ENCODE peak calls at places on chromosome 20, in eight cellular contexts. W, V, A, H, Q, L, Y and Z are unnamed samples.

GRCh38 chr20:7708112-7708511 is 232.1 kb downstream of the HAO1 start:
- DNase-seq in W (no peak), Q (no peak), H (no peak), L (no peak), A (no peak), Y (no peak), V (no peak), Z (no peak)

GRCh38 chr20:42749548-42749947 is 440.2 kb downstream of the PTPRT start:
- DNase-seq in V (no peak), Q (no peak), A (no peak), H (no peak), Y (no peak), L (no peak), W (no peak), Z (no peak)

GRCh38 chr20:3661836-3662665 is 1.1 kb downstream of the GFRA4 start:
- DNase-seq in H (no peak), V (no peak), L (no peak), A (no peak), Q (no peak), W (no peak), Y (no peak), Z (no peak)

GRCh38 chr20:50251992-50252491 is 61.4 kb downstream of the CEBPB start:
- DNase-seq in Q (no peak), L (no peak), W (no peak), V (no peak), Y (no peak), H (no peak), A (peak), Z (no peak)

GRCh38 chr20:64165866-64166600 is 1.8 kb downstream of the MYT1 start:
- DNase-seq in Q (no peak), H (no peak), Y (no peak), A (no peak), V (no peak), L (no peak), W (no peak), Z (no peak)

GRCh38 chr20:49448917-49449316 is 33.6 kb downstream of the KCNB1 start:
- DNase-seq in H (no peak), V (no peak), Y (peak), L (no peak), A (no peak), W (peak), Q (no peak), Z (peak)

GRCh38 chr20:59385461-59385860 is 85.0 kb downstream of the EDN3 start:
- DNase-seq in W (peak), A (no peak), V (no peak), Q (no peak), Y (no peak), H (no peak), L (no peak), Z (no peak)

GRCh38 chr20:23482138-23482537 is 8.8 kb upstream of the CST8 start:
- DNase-seq in L (no peak), Y (no peak), Q (no peak), A (no peak), V (no peak), H (no peak), W (no peak), Z (no peak)

GRCh38 chr20:14790771-14791517 is 453.5 kb upstream of the FLRT3 start:
- DNase-seq in W (no peak), H (no peak), Y (no peak), V (no peak), Q (no peak), A (no peak), L (no peak), Z (no peak)

GRCh38 chr20:40692240-40693011 is 3.4 kb upstream of the MAFB start:
- DNase-seq in Q (no peak), V (no peak), Y (no peak), A (no peak), L (no peak), W (peak), H (no peak), Z (no peak)

GRCh38 chr20:7038029-7038428 is 270.5 kb downstream of the BMP2 start:
- DNase-seq in L (no peak), W (no peak), Q (no peak), A (no peak), Y (no peak), V (no peak), H (no peak), Z (peak)

GRCh38 chr20:48652961-48653705 is 174.7 kb downstream of the PREX1 start:
- DNase-seq in Q (no peak), V (no peak), Y (no peak), H (no peak), L (no peak), A (no peak), W (no peak), Z (no peak)

GRCh38 chr20:34500823-34501222 is 15.4 kb upstream of the DYNLRB1 start:
- DNase-seq in Q (no peak), V (no peak), W (no peak), H (no peak), A (no peak), L (no peak), Y (no peak), Z (no peak)

GRCh38 chr20:58604410-58604881 is 46.6 kb upstream of the STX16 start:
- DNase-seq in V (no peak), Q (no peak), A (no peak), W (no peak), Y (no peak), L (no peak), H (peak), Z (no peak)

GRCh38 chr20:8385247-8385646 is 253.2 kb downstream of the PLCB1 start:
- DNase-seq in H (no peak), Y (peak), A (peak), L (no peak), W (peak), Q (peak), V (no peak), Z (no peak)

GRCh38 chr20:37071481-37071911 is 24.3 kb downstream of the RBL1 start:
- DNase-seq in Q (peak), H (no peak), Y (no peak), W (no peak), A (peak), V (no peak), L (no peak), Z (peak)

GRCh38 chr20:40738976-40739375 is 49.9 kb upstream of the MAFB start:
- DNase-seq in A (no peak), W (no peak), L (no peak), H (no peak), Q (no peak), Y (no peak), V (no peak), Z (no peak)

DNA sequence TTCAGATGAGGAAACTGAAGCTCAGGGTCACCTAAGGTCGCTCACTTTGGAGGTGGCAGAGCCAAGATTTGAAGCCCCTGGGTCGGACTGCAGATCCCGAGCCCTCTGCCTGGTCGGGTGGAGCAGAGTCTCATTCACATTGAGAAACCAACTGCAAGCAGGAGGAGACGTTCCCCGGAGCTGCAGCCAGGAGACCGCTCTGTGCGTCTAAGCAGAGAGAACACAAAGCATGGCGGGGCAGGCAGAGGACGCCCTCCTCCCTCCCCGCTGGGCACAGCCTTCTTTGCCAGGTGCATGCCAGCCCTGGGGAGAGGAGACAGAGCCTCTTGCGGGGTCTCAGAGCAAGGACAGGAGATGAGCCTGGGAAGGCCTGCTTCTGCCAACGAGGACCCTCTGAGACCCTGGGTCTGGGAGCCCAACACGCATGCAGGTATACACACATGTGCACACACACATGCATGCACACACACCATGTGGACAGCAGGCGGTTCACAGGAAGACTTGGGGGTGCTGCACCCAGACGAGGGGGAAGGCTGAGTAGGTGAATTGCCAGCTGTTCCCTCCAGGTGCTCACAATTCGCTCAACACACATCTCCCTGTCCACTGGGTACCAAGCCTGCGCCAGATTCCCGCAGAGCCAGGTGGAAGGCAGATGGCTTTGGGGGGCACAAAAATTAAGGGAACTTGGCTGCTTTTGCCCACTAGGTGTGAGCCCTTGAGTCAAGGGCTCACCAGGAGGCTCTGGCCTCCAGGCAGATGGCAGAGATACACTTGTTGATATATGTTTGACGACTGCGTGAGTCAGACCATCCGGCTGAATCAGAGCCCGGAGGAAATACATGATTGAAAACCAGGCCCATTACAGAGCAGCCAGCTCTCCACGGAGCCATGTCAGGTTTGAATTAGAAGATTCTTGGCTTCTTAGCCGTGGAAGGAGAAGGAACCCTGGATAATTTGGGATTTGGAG is 5.5 kb upstream of the NTSR1 start:
- DNase-seq in W (no peak), V (peak), Y (no peak), H (no peak), Q (peak), L (no peak), A (peak), Z (peak)
- TF ChIP-seq CTCF in W (no peak), V (peak), Y (no peak), H (no peak), Q (peak), L (no peak), A (peak), Z (peak)

DNA sequence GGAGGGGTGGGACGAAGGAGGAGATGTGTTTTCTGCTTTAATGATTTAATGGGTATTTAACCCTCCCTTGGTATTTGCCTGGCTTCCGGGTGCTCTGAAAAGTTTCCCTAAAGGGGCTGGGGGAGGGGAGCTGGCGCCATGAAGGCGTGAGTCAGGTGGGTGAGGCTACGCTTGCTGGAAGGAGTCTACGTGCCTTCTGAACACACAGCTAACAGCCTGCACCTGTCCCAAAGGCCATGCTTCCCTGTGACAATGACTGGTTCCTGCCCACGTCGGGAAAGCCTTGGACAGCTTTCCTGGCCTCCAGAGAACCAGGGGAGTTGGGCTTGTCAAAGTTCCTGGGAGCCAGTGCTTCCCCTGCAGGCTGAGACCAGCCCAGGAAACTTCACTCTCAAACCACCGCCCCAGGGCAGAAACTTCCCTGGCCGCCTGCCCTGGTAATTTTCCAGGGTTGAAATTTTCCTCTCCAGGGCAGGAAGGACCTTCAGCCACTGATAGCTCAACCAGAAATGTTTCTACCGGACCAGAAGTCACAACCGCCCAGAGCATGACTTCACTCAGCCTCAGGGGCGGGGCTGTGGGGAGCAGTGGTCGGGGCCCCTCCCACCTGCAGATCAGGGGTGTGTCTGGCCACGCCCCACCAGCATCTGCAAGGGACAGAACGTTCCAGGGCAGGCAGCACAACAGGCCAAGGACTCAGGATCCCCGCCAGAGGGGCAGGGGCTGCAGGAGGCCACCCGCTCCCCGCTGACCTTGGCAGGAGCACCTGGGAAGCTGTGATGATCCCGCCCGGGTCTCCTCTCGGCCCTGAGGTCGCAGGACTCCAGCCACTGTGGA is 18.6 kb upstream of the SLCO4A1 start:
- DNase-seq in V (peak), H (peak), L (peak), W (peak), Y (peak), A (peak), Q (peak), Z (peak)
- H3K27ac ChIP-seq in V (peak), H (peak), L (peak), W (no peak), Y (peak), A (no peak), Q (peak), Z (peak)

GRCh38 chr20:46709055-46709458 is 392 bp upstream of the SLC2A10 start:
- DNase-seq in V (no peak), H (no peak), Y (no peak), A (no peak), W (no peak), Q (no peak), L (no peak), Z (no peak)

GRCh38 chr20:46708172-46708860 is 1.1 kb upstream of the SLC2A10 start:
- DNase-seq in A (no peak), V (no peak), Y (no peak), L (no peak), H (no peak), Q (no peak), W (peak), Z (no peak)

GRCh38 chr20:46709459-46710148 is at the start of gene SLC2A10:
- DNase-seq in H (no peak), W (peak), Y (no peak), Q (peak), A (peak), V (no peak), L (peak), Z (no peak)

GRCh38 chr20:46712056-46712636 is 2.7 kb downstream of the SLC2A10 start:
- DNase-seq in H (no peak), Q (no peak), V (no peak), W (no peak), L (no peak), Y (no peak), A (no peak), Z (no peak)

GRCh38 chr20:46710149-46710913 is 882 bp downstream of the SLC2A10 start:
- DNase-seq in H (no peak), L (no peak), Q (no peak), Y (no peak), A (no peak), W (no peak), V (no peak), Z (no peak)
- TF ChIP-seq CTCF in H (no peak), L (no peak), Q (no peak), Y (no peak), A (no peak), W (no peak), V (no peak), Z (no peak)

DNA sequence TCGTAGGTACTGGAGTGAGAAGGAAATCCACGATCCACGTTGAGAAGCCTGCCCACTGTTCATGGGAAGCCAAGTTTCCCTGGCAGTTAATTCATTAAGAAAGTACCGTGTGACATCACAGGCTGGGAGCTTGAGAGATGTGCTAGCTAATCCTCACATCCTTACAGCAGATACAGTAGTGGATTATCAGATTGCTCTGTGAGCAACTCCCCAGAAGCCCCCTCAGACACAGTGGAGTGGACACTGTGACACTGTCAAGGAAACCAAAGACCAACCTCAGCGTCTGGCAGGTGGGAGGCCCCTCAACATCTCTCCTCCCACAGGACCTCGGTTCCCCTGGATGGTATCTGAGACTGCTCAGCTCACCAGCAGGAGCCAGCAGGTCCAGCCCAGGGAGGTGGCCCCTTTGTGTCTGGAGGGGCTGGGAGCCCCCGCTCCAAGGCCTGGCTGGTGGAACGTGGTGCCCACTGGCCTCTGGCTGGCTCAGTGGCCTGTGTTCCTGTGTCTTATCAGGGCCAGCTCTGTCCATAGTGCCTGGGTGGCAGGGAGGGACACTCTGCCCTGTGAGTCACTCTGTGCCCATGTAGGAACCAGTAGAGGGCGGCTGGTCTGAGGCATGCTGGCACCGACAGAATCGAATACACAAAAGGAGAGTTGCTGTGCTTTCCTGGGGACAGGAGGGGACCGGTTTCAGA is 7.2 kb downstream of the PYGB start:
- DNase-seq in Y (no peak), H (no peak), Q (no peak), W (peak), A (no peak), V (no peak), L (peak), Z (no peak)
- H3K27ac ChIP-seq in Y (no peak), H (no peak), Q (peak), W (no peak), A (no peak), V (peak), L (peak), Z (peak)

GRCh38 chr20:53623454-53624206 is 30.0 kb upstream of the ZNF217 start:
- DNase-seq in Y (peak), V (peak), L (peak), Q (peak), W (peak), H (peak), A (peak), Z (peak)
- TF ChIP-seq CTCF in Y (no peak), V (peak), L (no peak), Q (peak), W (no peak), H (no peak), A (peak), Z (no peak)

GRCh38 chr20:60857708-60858107 is 394.4 kb upstream of the CDH4 start:
- DNase-seq in H (no peak), Y (no peak), L (no peak), Q (no peak), V (no peak), A (peak), W (no peak), Z (peak)

DNA sequence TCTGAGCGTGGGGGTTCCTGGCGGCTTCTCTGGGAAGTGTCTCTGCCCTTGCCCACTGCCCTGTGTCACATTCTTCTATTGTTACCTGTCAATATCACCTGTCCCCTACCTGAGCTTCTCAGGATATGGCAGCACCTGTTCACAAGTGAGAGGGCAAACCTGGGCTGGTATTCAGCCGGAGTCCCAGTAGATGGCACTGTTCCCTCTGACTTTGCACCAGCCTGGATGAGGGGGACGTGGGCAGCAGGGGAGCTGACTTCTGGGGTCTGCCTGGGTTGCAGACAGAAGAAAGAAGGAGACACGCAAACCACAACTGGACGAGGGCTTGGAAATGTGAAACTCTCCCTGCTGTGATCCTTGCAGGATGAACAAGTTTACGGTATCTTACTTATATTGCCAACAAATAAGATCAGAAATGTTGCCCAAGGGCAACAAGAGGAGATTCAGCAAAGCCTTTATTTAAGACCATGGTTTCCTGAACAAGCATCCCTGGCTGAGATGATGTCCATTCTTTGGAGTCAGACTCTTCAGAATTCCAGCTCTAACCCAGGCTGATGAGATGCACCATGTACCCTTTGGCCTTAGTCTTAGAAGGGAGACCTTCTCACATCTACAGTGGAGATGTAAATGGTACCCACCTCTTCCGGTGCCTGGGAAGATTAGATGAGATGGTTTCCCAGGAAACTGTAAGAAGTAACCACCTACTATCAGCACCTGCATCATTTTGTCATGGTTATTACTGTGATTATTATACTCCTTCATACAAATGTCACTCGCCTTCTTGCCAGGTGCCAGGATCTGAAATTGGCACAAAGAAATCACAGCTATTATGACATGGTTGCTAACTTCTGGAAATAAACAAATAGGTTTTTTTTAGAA is 400.0 kb upstream of the CDH4 start:
- DNase-seq in L (no peak), Y (peak), H (no peak), W (peak), A (no peak), Q (no peak), V (no peak), Z (peak)
- H3K27ac ChIP-seq in L (no peak), Y (no peak), H (no peak), W (no peak), A (no peak), Q (no peak), V (no peak), Z (no peak)

GRCh38 chr20:44644384-44645131 is 6.9 kb downstream of the ADA start:
- DNase-seq in W (no peak), H (no peak), V (no peak), Y (peak), Q (no peak), L (no peak), A (no peak), Z (no peak)
- TF ChIP-seq CTCF in W (no peak), H (no peak), V (no peak), Y (peak), Q (no peak), L (no peak), A (no peak), Z (no peak)

GRCh38 chr20:20744170-20744725 is 31.8 kb upstream of the RALGAPA2 start:
- DNase-seq in W (no peak), H (no peak), V (no peak), L (no peak), Y (no peak), A (no peak), Q (no peak), Z (no peak)
- H3K27ac ChIP-seq in W (no peak), H (peak), V (no peak), L (peak), Y (no peak), A (no peak), Q (peak), Z (peak)

GRCh38 chr20:297098-297924 is at the start of gene ZCCHC3:
- DNase-seq in Y (peak), W (peak), H (peak), A (peak), L (peak), Q (peak), V (peak), Z (peak)
- TF ChIP-seq CTCF in Y (peak), W (peak), H (peak), A (peak), L (no peak), Q (peak), V (peak), Z (no peak)

GRCh38 chr20:51767018-51767866 is 948 bp downstream of the ATP9A start:
- DNase-seq in H (peak), L (peak), Q (peak), V (peak), Y (peak), W (peak), A (no peak), Z (peak)
- H3K27ac ChIP-seq in H (peak), L (peak), Q (no peak), V (peak), Y (no peak), W (peak), A (no peak), Z (peak)